ENCODE peak calls at places on chromosome 18, in four cellular contexts. V is A549, W is K562, Z is H1. N is an unnamed sample.

GRCh38 chr18:12010187-12010802 is 29.0 kb downstream of the IMPA2 start:
- DNase-seq in W (no peak), V (no peak), Z (no peak), N (no peak)

GRCh38 chr18:8107426-8107825 is 501.8 kb upstream of the RAB12 start:
- DNase-seq in W (no peak), Z (no peak), V (no peak), N (no peak)

GRCh38 chr18:26617151-26617554 is 68.8 kb upstream of the KCTD1 start:
- DNase-seq in W (no peak), Z (no peak), V (peak; percentile 64), N (peak; percentile 25)

GRCh38 chr18:72544092-72544886 is at the start of gene CBLN2:
- DNase-seq in V (peak; percentile 49), Z (peak; percentile 89), W (peak; percentile 23), N (peak; percentile 23)

GRCh38 chr18:27075828-27076227 is 109.3 kb downstream of the CHST9 start:
- DNase-seq in V (no peak), Z (no peak), W (no peak), N (no peak)

GRCh38 chr18:75581336-75582121 is 154.0 kb upstream of the SMIM21 start:
- DNase-seq in W (no peak), V (no peak), Z (no peak), N (no peak)

GRCh38 chr18:8661754-8662573 is 43.4 kb upstream of the MTCL1 start:
- DNase-seq in Z (peak; percentile 72), V (no peak), W (peak; percentile 38), N (no peak)

GRCh38 chr18:63879684-63880083 is 7.8 kb upstream of the SERPINB2 start:
- DNase-seq in Z (no peak), V (no peak), W (no peak), N (no peak)

GRCh38 chr18:26470011-26470637 is 78.2 kb downstream of the KCTD1 start:
- DNase-seq in V (no peak), W (no peak), Z (no peak), N (no peak)

GRCh38 chr18:37452697-37453385 is 112.8 kb downstream of the CELF4 start:
- DNase-seq in W (no peak), V (no peak), Z (no peak), N (no peak)

GRCh38 chr18:58045265-58046086 is 1.4 kb downstream of the NEDD4L start:
- DNase-seq in Z (peak; percentile 62), W (peak; percentile 46), V (no peak), N (peak; percentile 41)

GRCh38 chr18:3248062-3248669 is 565 bp downstream of the MYL12A start:
- DNase-seq in Z (no peak), V (no peak), W (no peak), N (no peak)

GRCh38 chr18:78547817-78548216 is 431.8 kb upstream of the SALL3 start:
- DNase-seq in Z (no peak), W (no peak), V (no peak), N (no peak)

GRCh38 chr18:24853076-24853475 is 392.6 kb downstream of the HRH4 start:
- DNase-seq in Z (no peak), V (no peak), W (peak; percentile 11), N (no peak)

GRCh38 chr18:78584167-78585022 is 395.2 kb upstream of the SALL3 start:
- DNase-seq in W (no peak), Z (no peak), V (no peak), N (no peak)

GRCh38 chr18:34921811-34922385 is 119.3 kb upstream of the MAPRE2 start:
- DNase-seq in Z (no peak), W (no peak), V (no peak), N (no peak)

GRCh38 chr18:69400976-69401474 is 337 bp downstream of the DOK6 start:
- DNase-seq in W (no peak), V (peak; percentile 2), Z (peak; percentile 62), N (no peak)

GRCh38 chr18:26479686-26480079 is 68.7 kb downstream of the KCTD1 start:
- DNase-seq in W (no peak), Z (no peak), V (no peak), N (no peak)

GRCh38 chr18:44969214-44969842 is 288.6 kb downstream of the SETBP1 start:
- DNase-seq in V (no peak), W (no peak), Z (no peak), N (no peak)

GRCh38 chr18:4126939-4127338 is 328.2 kb downstream of the DLGAP1 start:
- DNase-seq in W (no peak), V (no peak), Z (no peak), N (no peak)

GRCh38 chr18:3368193-3368592 is 81.8 kb upstream of the TGIF1 start:
- DNase-seq in V (no peak), W (no peak), Z (no peak), N (no peak)

GRCh38 chr18:11293794-11294193 is 144.4 kb upstream of the PIEZO2 start:
- DNase-seq in W (no peak), Z (no peak), V (no peak), N (no peak)

GRCh38 chr18:50061876-50062517 is 132.9 kb downstream of the MYO5B start:
- DNase-seq in V (no peak), W (no peak), Z (no peak), N (no peak)

GRCh38 chr18:3046216-3046808 is 33.4 kb upstream of the LPIN2 start:
- DNase-seq in W (no peak), Z (no peak), V (no peak), N (no peak)

GRCh38 chr18:57141208-57142129 is 5.4 kb upstream of the BOD1L2 start:
- DNase-seq in W (peak; percentile 41), Z (no peak), V (no peak), N (peak; percentile 82)

GRCh38 chr18:76573325-76574025 is 78.4 kb upstream of the ZNF516 start:
- DNase-seq in V (peak; percentile 25), Z (no peak), W (no peak), N (no peak)

GRCh38 chr18:79555885-79556284 is 123.7 kb upstream of the CTDP1 start:
- DNase-seq in V (no peak), W (no peak), Z (no peak), N (no peak)

GRCh38 chr18:48884306-48885235 is 66.2 kb downstream of the SMAD7 start:
- DNase-seq in Z (no peak), W (no peak), V (no peak), N (no peak)

GRCh38 chr18:44723973-44724778 is 43.5 kb downstream of the SETBP1 start:
- DNase-seq in W (peak; percentile 30), V (no peak), Z (no peak), N (no peak)

DNA sequence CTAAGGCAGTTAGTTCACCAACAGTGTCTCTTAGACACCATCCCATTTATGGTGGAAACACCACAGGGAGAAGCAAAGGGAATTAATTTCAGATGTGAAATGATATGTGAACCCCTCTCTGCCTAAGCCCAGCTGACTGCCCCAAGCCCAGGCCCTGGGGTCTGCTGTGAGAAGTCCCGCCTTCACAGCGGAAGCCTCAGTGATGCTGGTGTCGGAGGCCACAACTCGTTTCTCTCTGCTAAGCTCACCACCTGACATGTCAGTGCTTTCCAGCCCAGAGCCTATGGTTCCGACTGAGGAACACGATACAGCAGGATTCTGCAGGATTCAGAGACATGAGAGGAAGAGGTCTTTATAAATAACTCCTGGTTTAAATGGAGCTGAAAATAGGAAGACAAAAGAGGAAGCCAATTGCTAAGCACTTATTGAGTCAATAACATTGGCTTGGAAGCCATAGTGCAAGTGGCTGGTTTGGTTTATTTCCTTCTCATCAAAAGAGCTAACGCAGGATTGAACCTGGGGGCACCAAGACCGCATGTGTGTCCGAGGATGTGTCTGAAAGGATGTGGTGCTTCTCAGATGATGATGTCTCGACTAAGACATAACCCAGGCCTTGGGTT is 21.9 kb upstream of the LOXHD1 start:
- DNase-seq in W (no peak), V (no peak), Z (no peak), N (no peak)
- TF ChIP-seq JUN in W (no peak), V (no peak), Z (no peak), N (no peak)

GRCh38 chr18:47594063-47594462 is 336.4 kb downstream of the SMAD2 start:
- DNase-seq in Z (no peak), W (no peak), V (no peak), N (no peak)

GRCh38 chr18:47594621-47595086 is 335.8 kb downstream of the SMAD2 start:
- DNase-seq in Z (no peak), V (no peak), W (no peak), N (no peak)

GRCh38 chr18:47595816-47596501 is 334.5 kb downstream of the SMAD2 start:
- DNase-seq in V (peak; percentile 13), Z (peak; percentile 86), W (peak; percentile 35), N (peak; percentile 20)

GRCh38 chr18:47587587-47587986 is 336.1 kb upstream of the SKOR2 start:
- DNase-seq in W (no peak), Z (no peak), V (no peak), N (no peak)

GRCh38 chr18:47591429-47591828 is 339.0 kb downstream of the SMAD2 start:
- DNase-seq in W (no peak), Z (no peak), V (no peak), N (no peak)
- TF ChIP-seq RAD21 in W (no peak), Z (no peak), V (no peak), N (no peak)

GRCh38 chr18:40769786-40770185 is 1185.2 kb upstream of the PIK3C3 start:
- DNase-seq in Z (no peak), W (no peak), V (no peak), N (no peak)
- TF ChIP-seq JUN in Z (no peak), W (no peak), V (no peak), N (no peak)

GRCh38 chr18:21267370-21267769 is 25.3 kb downstream of the GREB1L start:
- DNase-seq in Z (no peak), V (no peak), W (no peak), N (peak; percentile 73)

GRCh38 chr18:21269349-21269748 is 27.3 kb downstream of the GREB1L start:
- DNase-seq in W (no peak), V (no peak), Z (no peak), N (no peak)

GRCh38 chr18:21264651-21265050 is 22.6 kb downstream of the GREB1L start:
- DNase-seq in Z (no peak), V (no peak), W (no peak), N (peak; percentile 89)

GRCh38 chr18:21262979-21263378 is 20.9 kb downstream of the GREB1L start:
- DNase-seq in W (no peak), V (no peak), Z (no peak), N (no peak)

DNA sequence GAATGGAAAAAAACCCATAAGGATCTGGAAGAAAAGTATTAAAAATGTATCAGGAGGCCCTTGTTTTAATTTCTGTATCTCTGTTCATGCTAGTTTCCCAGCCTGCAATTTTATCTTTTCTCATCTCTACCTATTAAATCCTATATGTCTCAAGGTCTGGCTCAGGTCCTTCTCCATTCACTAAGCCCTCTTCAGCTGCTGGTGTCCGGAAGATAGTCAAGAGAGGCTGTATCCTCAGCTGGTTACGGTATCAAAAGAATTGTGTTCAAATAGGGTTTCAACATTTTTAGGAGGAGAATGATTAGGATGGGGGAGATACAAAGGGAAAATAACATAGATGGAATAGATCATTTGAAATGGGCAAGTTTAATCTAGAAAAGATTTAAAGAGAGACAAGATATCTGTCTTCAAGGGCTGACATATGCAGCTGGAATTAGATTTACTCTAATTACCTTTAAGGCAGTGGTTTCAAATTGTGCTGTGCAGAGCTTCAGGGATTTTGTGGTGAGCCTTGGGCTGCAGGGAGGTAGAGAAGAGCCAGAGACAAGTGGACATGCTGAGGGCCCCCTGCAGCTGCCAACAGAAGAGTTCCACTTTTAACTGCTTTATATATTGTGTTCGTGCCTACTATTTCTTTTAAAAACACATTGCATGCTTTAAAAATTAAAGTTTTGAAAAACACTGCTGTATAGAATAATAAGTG is 24.1 kb downstream of the GREB1L start:
- DNase-seq in W (no peak), Z (no peak), V (no peak), N (no peak)
- TF ChIP-seq RAD21 in W (no peak), Z (no peak), V (no peak), N (no peak)